ENCODE peak calls at places on chromosomes 7 and 10, in four cellular contexts. Q, Z, D and M are unnamed samples.

GRCh38 chr7:144384071-144384470 is 19.4 kb downstream of the NOBOX start:
- DNase-seq in Z (peak; percentile 60), Q (no peak), D (no peak), M (no peak)

GRCh38 chr10:37728830-37729229 is 128.6 kb downstream of the ZNF248 start:
- DNase-seq in D (no peak), Q (no peak), Z (no peak), M (no peak)

GRCh38 chr10:85545874-85546273 is 820.7 kb downstream of the GRID1 start:
- DNase-seq in Q (no peak), Z (no peak), D (no peak), M (no peak)

GRCh38 chr7:157010588-157011332 is at the start of gene MNX1:
- DNase-seq in D (no peak), Z (peak; percentile 54), Q (no peak), M (peak; percentile 78)

GRCh38 chr10:113552014-113552413 is 839 bp upstream of the HABP2 start:
- DNase-seq in Z (no peak), Q (no peak), D (no peak), M (no peak)

GRCh38 chr10:43905502-43906236 is 257.0 kb upstream of the ZNF32 start:
- DNase-seq in Z (no peak), D (no peak), Q (no peak), M (no peak)

GRCh38 chr10:5800782-5801181 is 12.5 kb downstream of the GDI2 start:
- DNase-seq in Z (no peak), D (no peak), Q (no peak), M (no peak)

GRCh38 chr7:73892003-73892975 is 31.3 kb downstream of the TMEM270 start:
- DNase-seq in D (no peak), Q (no peak), Z (no peak), M (peak; percentile 57)

GRCh38 chr7:132393789-132394261 is 182.4 kb downstream of the PLXNA4 start:
- DNase-seq in D (peak; percentile 65), Q (no peak), Z (no peak), M (peak; percentile 28)

GRCh38 chr10:8407561-8408021 is 353.1 kb downstream of the GATA3 start:
- DNase-seq in Q (no peak), D (no peak), Z (no peak), M (no peak)

GRCh38 chr7:64515781-64516180 is 47.1 kb downstream of the ZNF680 start:
- DNase-seq in D (no peak), Q (no peak), Z (no peak), M (no peak)
- H3K9me3 ChIP-seq in D (no peaks in the 10 kb centered on the region), Q (peaks cover 90% of the 10 kb centered on the region), Z (peaks cover 42% of the 10 kb centered on the region), M (peaks cover 10% of the 10 kb centered on the region)

GRCh38 chr7:39384386-39384785 is 181.8 kb upstream of the YAE1 start:
- DNase-seq in Q (no peak), D (no peak), Z (no peak), M (no peak)
- H3K4me3 ChIP-seq in Q (no peak overlapping the region), D (no peak overlapping the region), Z (no peak overlapping the region), M (no peak overlapping the region)

GRCh38 chr7:102097601-102098161 is 189.0 kb upstream of the SH2B2 start:
- DNase-seq in D (no peak), Q (no peak), Z (peak; percentile 88), M (no peak)
- H3K36me3 ChIP-seq in D (no peaks in the 10 kb centered on the region), Q (peaks cover 17% of the 10 kb centered on the region), Z (no peaks in the 10 kb centered on the region), M (no peaks in the 10 kb centered on the region)

GRCh38 chr7:64653721-64654401 is 12.1 kb upstream of the ZNF107 start:
- DNase-seq in Z (no peak), D (no peak), Q (no peak), M (peak; percentile 21)
- H3K9me3 ChIP-seq in Z (no peaks in the 10 kb centered on the region), D (peaks cover 4% of the 10 kb centered on the region), Q (no peaks in the 10 kb centered on the region), M (no peaks in the 10 kb centered on the region)

GRCh38 chr10:78406648-78407008 is 373.0 kb downstream of the RPS24 start:
- DNase-seq in Q (no peak), D (no peak), Z (no peak), M (no peak)
- H3K4me3 ChIP-seq in Q (peak overlapping the region; percentile 49), D (no peak overlapping the region), Z (peak overlapping the region; percentile 56), M (no peak overlapping the region)

GRCh38 chr7:47335557-47336177 is 246.2 kb downstream of the TNS3 start:
- DNase-seq in Q (no peak), Z (no peak), D (no peak), M (no peak)

GRCh38 chr7:47338031-47338430 is 243.9 kb downstream of the TNS3 start:
- DNase-seq in Z (no peak), Q (no peak), D (no peak), M (no peak)

GRCh38 chr7:47336178-47337020 is 245.5 kb downstream of the TNS3 start:
- DNase-seq in D (peak; percentile 73), Q (peak; percentile 37), Z (no peak), M (peak; percentile 97)

GRCh38 chr7:47337021-47337492 is 244.9 kb downstream of the TNS3 start:
- DNase-seq in Z (no peak), D (no peak), Q (no peak), M (no peak)

DNA sequence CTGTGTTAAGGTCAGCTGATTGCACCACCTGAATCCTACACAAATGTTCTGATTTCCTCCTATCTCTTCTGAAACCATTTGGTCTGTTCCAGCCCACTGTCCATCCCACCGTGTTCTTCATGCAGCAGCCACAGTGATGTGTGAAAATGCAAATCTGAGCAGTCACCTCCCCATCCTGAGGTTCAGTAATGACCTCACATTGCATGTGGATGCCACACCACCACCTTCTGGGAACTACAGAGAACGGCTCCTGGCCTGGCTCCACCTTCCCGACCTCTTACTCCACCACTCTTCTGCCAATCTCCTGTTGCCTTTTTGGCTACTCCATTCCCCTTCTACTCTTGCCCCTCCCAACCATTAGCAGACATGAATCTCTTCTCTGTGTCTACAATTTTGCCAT is 244.4 kb downstream of the TNS3 start:
- DNase-seq in Q (no peak), D (no peak), Z (no peak), M (peak; percentile 51)
- H3K36me3 ChIP-seq in Q (no peaks in the 10 kb centered on the region), D (no peaks in the 10 kb centered on the region), Z (no peaks in the 10 kb centered on the region), M (peaks cover 27% of the 10 kb centered on the region)

GRCh38 chr7:87627634-87627994 is 584 bp upstream of the RUNDC3B start:
- DNase-seq in Q (no peak), D (peak; percentile 47), Z (no peak), M (no peak)
- H3K9me3 ChIP-seq in Q (no peaks in the 10 kb centered on the region), D (no peaks in the 10 kb centered on the region), Z (no peaks in the 10 kb centered on the region), M (no peaks in the 10 kb centered on the region)

DNA sequence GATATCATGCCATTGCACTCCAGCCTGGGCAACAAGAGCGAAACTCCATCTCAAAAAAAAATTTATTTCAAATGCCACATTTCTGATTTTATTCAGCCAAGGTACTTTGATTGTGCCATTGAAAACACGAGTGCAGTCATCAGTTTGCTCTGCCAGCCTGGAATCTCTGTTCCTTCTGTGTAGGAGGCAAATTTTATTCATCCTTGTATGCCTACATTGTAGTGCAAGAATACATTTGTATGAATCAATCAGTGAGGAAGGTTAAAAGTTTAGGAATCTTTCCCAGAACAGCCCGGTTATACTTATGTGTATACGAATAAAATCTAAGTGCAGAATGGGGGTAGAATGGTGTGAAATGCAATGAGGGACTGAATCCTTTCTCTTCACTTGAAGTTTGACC is 886 bp upstream of the TET1 start:
- DNase-seq in Z (no peak), Q (no peak), D (no peak), M (no peak)
- H3K4me3 ChIP-seq in Z (peak overlapping the region; percentile 68), Q (peak overlapping the region; percentile 66), D (no peak overlapping the region), M (no peak overlapping the region)